ENCODE peak calls at places on chromosomes 13 and 19, in eight cellular contexts. F, Y, N, A, V, R, I and H are unnamed samples.

GRCh38 chr13:113058988-113059850 is 46.4 kb upstream of the F7 start:
- DNase-seq in F (peak; percentile 6), Y (no peak), N (no peak), A (no peak), V (no peak), R (no peak), I (no peak), H (no peak)

GRCh38 chr13:41065098-41065497 is 3.8 kb downstream of the WBP4 start:
- DNase-seq in F (peak; percentile 75), Y (no peak), N (peak; percentile 80), A (no peak), V (no peak), R (no peak), I (no peak), H (no peak)

GRCh38 chr13:106612688-106613087 is 44.8 kb upstream of the ARGLU1 start:
- DNase-seq in F (peak; percentile 6), Y (no peak), N (no peak), A (no peak), V (peak; percentile 28), R (peak; percentile 55), I (no peak), H (no peak)

GRCh38 chr13:26061947-26062346 is 10.1 kb upstream of the SHISA2 start:
- DNase-seq in F (peak; percentile 88), Y (no peak), N (peak; percentile 93), A (no peak), V (no peak), R (no peak), I (no peak), H (no peak)

GRCh38 chr19:13920940-13921744 is 15.1 kb downstream of the CC2D1A start:
- DNase-seq in F (peak; percentile 73), Y (peak; percentile 40), N (peak; percentile 57), A (peak; percentile 50), V (peak; percentile 80), R (no peak), I (peak; percentile 39), H (no peak)

GRCh38 chr13:113648218-113648615 is 9.8 kb downstream of the ATP4B start:
- DNase-seq in F (no peak), Y (no peak), N (no peak), A (no peak), V (no peak), R (peak; percentile 4), I (no peak), H (peak; percentile 11)

GRCh38 chr13:21689097-21689496 is 18.2 kb downstream of the FGF9 start:
- DNase-seq in F (no peak), Y (no peak), N (no peak), A (no peak), V (no peak), R (no peak), I (no peak), H (no peak)

GRCh38 chr13:23392313-23392712 is 41.2 kb downstream of the SACS start:
- DNase-seq in F (peak; percentile 24), Y (no peak), N (no peak), A (no peak), V (no peak), R (no peak), I (no peak), H (no peak)

GRCh38 chr13:31431722-31432137 is 232.0 kb downstream of the B3GLCT start:
- DNase-seq in F (peak; percentile 62), Y (peak; percentile 6), N (peak; percentile 10), A (peak; percentile 67), V (peak; percentile 54), R (peak; percentile 67), I (peak; percentile 22), H (peak; percentile 62)

GRCh38 chr13:99977912-99978780 is 3.4 kb upstream of the ZIC2 start:
- DNase-seq in F (no peak), Y (no peak), N (no peak), A (peak; percentile 84), V (no peak), R (no peak), I (no peak), H (no peak)

GRCh38 chr13:108508263-108508662 is 121.1 kb upstream of the MYO16 start:
- DNase-seq in F (peak; percentile 15), Y (no peak), N (peak; percentile 23), A (peak; percentile 77), V (peak; percentile 45), R (no peak), I (peak; percentile 16), H (no peak)

GRCh38 chr13:74324338-74324737 is 190.1 kb upstream of the KLF12 start:
- DNase-seq in F (no peak), Y (no peak), N (no peak), A (no peak), V (no peak), R (no peak), I (no peak), H (no peak)

GRCh38 chr19:4581381-4582111 is 22.1 kb upstream of the SEMA6B start:
- DNase-seq in F (no peak), Y (no peak), N (peak; percentile 31), A (peak; percentile 85), V (peak; percentile 71), R (no peak), I (no peak), H (no peak)

DNA sequence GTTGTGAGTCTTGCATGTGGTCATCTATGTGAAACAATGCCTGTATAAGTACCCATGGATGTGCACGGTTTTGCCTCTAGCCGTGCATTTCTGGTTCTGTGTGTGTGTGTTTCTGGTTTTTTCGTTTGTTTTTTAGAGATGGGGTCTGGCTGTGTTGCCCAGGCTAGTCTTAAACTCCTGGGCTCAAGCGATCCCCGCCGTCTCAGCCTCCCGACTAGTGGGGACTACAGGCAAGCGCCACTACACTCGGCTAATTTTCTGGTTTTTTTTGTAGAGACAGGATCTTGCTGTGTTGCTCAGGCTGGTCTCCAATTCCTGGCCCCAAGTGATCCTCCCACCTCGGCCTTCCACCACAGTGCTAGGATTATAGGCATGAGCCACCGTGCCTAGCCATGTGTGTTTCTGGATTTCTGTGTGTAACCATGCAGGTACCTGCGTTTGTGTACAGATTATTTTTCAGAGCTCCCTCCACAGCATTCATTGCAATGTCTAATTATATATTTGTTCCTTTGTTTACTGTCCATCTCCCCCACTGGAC is 15.9 kb upstream of the FOSB start:
- DNase-seq in F (no peak), Y (no peak), N (no peak), A (no peak), V (no peak), R (no peak), I (no peak), H (no peak)
- H3K27ac ChIP-seq in F (peak overlapping the region; percentile 94), Y (peak overlapping the region; percentile 77), N (peak overlapping the region; percentile 98), A (no peak overlapping the region), V (no peak overlapping the region), R (peak overlapping the region; percentile 17), I (no peak overlapping the region), H (peak overlapping the region; percentile 81)

GRCh38 chr13:49844191-49844590 is 51.7 kb upstream of the KPNA3 start:
- DNase-seq in F (peak; percentile 15), Y (no peak), N (no peak), A (no peak), V (no peak), R (no peak), I (no peak), H (no peak)
- H3K4me3 ChIP-seq in F (no peak overlapping the region), Y (no peak overlapping the region), N (no peak overlapping the region), A (no peak overlapping the region), V (no peak overlapping the region), R (no peak overlapping the region), I (no peak overlapping the region), H (no peak overlapping the region)

GRCh38 chr19:10419200-10419645 is 1.1 kb upstream of the PDE4A start:
- DNase-seq in F (peak; percentile 61), Y (no peak), N (peak; percentile 39), A (peak; percentile 62), V (peak; percentile 84), R (no peak), I (no peak), H (no peak)

GRCh38 chr19:10417598-10418280 is 2.6 kb upstream of the PDE4A start:
- DNase-seq in F (no peak), Y (no peak), N (no peak), A (peak; percentile 78), V (peak; percentile 75), R (no peak), I (no peak), H (no peak)

GRCh38 chr19:10416380-10417257 is 3.7 kb upstream of the PDE4A start:
- DNase-seq in F (peak; percentile 93), Y (peak; percentile 94), N (peak; percentile 75), A (peak; percentile 95), V (peak; percentile 92), R (peak; percentile 95), I (peak; percentile 89), H (peak; percentile 66)

GRCh38 chr19:10419646-10420443 is 493 bp upstream of the PDE4A start:
- DNase-seq in F (peak; percentile 71), Y (peak; percentile 93), N (peak; percentile 82), A (peak; percentile 95), V (peak; percentile 99), R (no peak), I (peak; percentile 84), H (no peak)

DNA sequence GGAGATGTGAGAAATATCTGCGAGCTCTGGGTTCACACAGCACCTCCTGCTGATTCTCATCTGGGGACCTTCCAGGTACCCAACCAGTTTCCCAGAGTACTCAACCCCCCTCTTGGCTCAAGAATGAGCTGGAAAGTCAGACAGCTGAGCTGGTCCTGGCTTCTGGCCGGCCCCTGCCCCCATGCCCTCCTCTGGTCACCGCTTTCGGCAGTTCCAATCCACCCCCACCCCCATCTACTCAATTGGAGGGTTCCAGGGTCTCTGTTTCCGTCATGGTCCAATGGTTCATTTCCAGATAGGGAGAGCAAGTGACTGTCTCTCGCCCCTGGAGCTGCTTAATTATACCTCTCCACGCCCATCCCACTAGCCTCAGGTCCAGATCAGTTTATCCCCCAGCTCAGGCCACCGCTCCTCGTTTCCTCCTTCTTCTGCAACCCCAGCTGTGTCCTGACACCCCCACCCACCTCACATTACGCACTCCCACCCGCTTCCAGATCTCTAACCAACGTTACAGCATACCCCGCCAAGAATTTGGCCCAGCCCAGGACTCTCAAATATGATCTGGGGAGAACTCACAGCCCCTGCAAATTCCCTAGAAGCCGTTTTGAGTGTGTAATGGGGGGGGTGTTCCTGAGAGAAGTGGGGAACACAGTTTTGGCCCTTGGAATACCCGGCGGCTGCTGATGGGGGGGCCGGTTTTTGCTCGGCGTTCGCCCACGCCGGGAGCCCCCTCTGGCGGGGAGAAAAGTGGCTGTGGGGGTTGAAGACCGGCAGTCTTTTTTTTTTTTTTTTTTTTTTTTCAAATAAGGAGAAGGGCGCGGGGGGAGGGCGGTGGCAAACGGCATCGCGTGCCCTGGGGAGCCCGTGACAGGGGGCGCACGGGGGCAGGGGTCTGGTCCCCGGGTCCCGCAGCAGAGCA is 1.8 kb upstream of the PDE4A start:
- DNase-seq in F (peak; percentile 29), Y (no peak), N (peak; percentile 46), A (peak; percentile 68), V (peak; percentile 71), R (no peak), I (no peak), H (no peak)
- H3K27ac ChIP-seq in F (no peak overlapping the region), Y (no peak overlapping the region), N (no peak overlapping the region), A (no peak overlapping the region), V (peak overlapping the region; percentile 87), R (no peak overlapping the region), I (peak overlapping the region; percentile 89), H (no peak overlapping the region)

DNA sequence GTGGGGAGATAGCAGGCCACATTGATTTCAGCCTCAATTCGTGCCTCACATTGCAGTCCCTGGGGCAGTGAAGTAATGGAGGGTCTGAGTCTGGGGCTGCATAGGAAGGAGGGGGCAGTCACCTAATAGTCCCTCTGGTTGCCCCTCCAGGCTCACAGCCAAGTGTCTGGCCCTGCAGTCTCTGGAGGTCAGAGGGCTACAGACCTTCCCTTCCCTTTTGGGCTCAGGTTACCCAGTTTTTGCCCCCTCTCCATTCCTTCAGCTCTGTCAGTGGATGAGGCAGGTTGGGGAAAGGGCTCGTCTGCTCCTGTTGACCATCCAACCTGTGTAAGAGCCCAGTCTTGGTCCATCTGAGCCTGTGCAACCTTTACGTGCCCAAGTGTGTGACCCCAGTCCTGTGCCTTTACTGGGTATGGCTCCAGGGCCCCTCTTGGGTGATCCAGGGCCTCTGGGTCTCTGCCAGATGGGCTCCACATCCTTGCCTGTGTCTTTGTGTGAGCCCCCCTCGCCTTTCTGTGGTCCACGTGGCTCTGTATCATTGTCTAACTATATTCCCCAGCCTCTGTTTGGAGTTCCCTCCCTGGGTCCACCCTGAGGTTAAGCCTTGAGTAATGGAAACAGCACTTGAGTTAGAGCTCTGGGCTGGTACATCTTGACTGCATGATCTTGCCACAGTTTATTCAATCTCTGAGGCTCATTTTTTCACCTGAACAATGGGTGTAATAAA is 13.1 kb downstream of the CIC start:
- DNase-seq in F (peak; percentile 74), Y (no peak), N (peak; percentile 52), A (peak; percentile 52), V (peak; percentile 45), R (no peak), I (no peak), H (no peak)
- H3K4me3 ChIP-seq in F (peak overlapping the region; percentile 43), Y (no peak overlapping the region), N (no peak overlapping the region), A (peak overlapping the region; percentile 91), V (peak overlapping the region; percentile 70), R (no peak overlapping the region), I (peak overlapping the region; percentile 70), H (peak overlapping the region; percentile 85)